ENCODE peak calls at places on chromosomes 5 and 9, in six cellular contexts. R is breast epithelium, C is ascending aorta, P is gastrocnemius medialis, B is choroid plexus epithelial cell, E is heart right ventricle. S is an unnamed sample.

GRCh38 chr5:80238778-80239679 is 16.8 kb downstream of the SERINC5 start:
- DNase-seq in R (peak), C (peak), P (peak), B (peak), E (peak), S (no peak)

GRCh38 chr5:31731710-31732301 is 92.9 kb downstream of the PDZD2 start:
- DNase-seq in R (no peak), C (no peak), P (no peak), B (no peak), E (no peak), S (no peak)

GRCh38 chr5:124583469-124584350 is 162.7 kb downstream of the ZNF608 start:
- DNase-seq in R (no peak), C (no peak), P (no peak), B (peak), E (no peak), S (peak)

GRCh38 chr5:149338364-149338763 is 6.9 kb upstream of the GRPEL2 start:
- DNase-seq in R (no peak), C (no peak), P (no peak), B (no peak), E (no peak), S (no peak)

GRCh38 chr5:52481216-52481615 is 306.5 kb upstream of the ITGA1 start:
- DNase-seq in R (no peak), C (no peak), P (no peak), B (no peak), E (no peak), S (no peak)

GRCh38 chr9:115594551-115594950 is 476.6 kb upstream of the TNC start:
- DNase-seq in R (no peak), C (no peak), P (no peak), B (no peak), E (no peak), S (no peak)

GRCh38 chr9:33132249-33132772 is 34.8 kb downstream of the B4GALT1 start:
- DNase-seq in R (no peak), C (peak), P (no peak), B (peak), E (no peak), S (no peak)

GRCh38 chr5:108707145-108707544 is 40.6 kb upstream of the FER start:
- DNase-seq in R (no peak), C (no peak), P (no peak), B (no peak), E (no peak), S (no peak)

GRCh38 chr5:126186210-126186609 is 237.0 kb upstream of the GRAMD2B start:
- DNase-seq in R (no peak), C (no peak), P (no peak), B (no peak), E (no peak), S (no peak)

GRCh38 chr9:111375817-111376564 is 46.0 kb upstream of the OR2K2 start:
- DNase-seq in R (no peak), C (no peak), P (no peak), B (peak), E (no peak), S (no peak)

GRCh38 chr9:114387678-114388431 is at the start of gene AKNA:
- DNase-seq in R (peak), C (peak), P (peak), B (peak), E (peak), S (peak)

GRCh38 chr9:33113799-33114547 is 37.5 kb upstream of the SMU1 start:
- DNase-seq in R (no peak), C (peak), P (no peak), B (no peak), E (no peak), S (no peak)

GRCh38 chr9:136564379-136564988 is 18.6 kb upstream of the NOTCH1 start:
- DNase-seq in R (no peak), C (no peak), P (no peak), B (peak), E (peak), S (peak)

GRCh38 chr9:10697044-10697443 is 84.2 kb upstream of the PTPRD start:
- DNase-seq in R (no peak), C (no peak), P (no peak), B (no peak), E (no peak), S (no peak)

GRCh38 chr9:118928723-118929122 is 440.5 kb downstream of the BRINP1 start:
- DNase-seq in R (no peak), C (no peak), P (no peak), B (no peak), E (no peak), S (no peak)

GRCh38 chr9:132242621-132243155 is 80.8 kb downstream of the NTNG2 start:
- DNase-seq in R (no peak), C (peak), P (no peak), B (no peak), E (no peak), S (no peak)

GRCh38 chr9:111805841-111806241 is 11.1 kb upstream of the SHOC1 start:
- DNase-seq in R (no peak), C (no peak), P (no peak), B (peak), E (no peak), S (no peak)

GRCh38 chr9:17003576-17004240 is 131.1 kb upstream of the CNTLN start:
- DNase-seq in R (no peak), C (no peak), P (no peak), B (peak), E (no peak), S (no peak)

GRCh38 chr9:17004500-17004899 is 130.3 kb upstream of the CNTLN start:
- DNase-seq in R (no peak), C (no peak), P (no peak), B (peak), E (no peak), S (no peak)

GRCh38 chr9:17009071-17009470 is 125.8 kb upstream of the CNTLN start:
- DNase-seq in R (no peak), C (no peak), P (no peak), B (no peak), E (no peak), S (no peak)

DNA sequence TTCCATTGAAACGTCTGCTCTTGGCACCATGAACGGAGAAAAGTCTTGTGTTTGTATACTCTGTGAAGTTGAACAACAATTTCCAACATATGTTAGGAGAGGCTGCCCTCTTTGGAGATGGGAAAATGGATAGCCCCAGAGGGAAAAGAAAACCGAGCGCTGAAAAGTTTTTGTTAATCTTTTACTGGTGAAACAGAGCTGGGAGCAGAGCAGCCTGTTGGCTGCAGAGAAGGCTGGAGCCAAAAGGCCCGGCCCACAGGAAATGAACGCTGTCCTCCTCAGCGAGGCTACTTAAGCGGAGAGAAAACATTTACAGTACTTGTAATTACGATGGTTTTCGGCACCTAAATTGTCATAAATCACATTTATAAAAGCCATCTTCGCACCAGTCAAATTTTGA is 129.8 kb upstream of the CNTLN start:
- DNase-seq in R (no peak), C (no peak), P (no peak), B (peak), E (peak), S (no peak)
- TF ChIP-seq CTCF in R (no peak), C (no peak), P (no peak), B (peak), E (no peak), S (no peak)

GRCh38 chr9:121895836-121896544 is 197.1 kb downstream of the TTLL11 start:
- DNase-seq in R (no peak), C (no peak), P (no peak), B (peak), E (peak), S (no peak)
- H3K4me3 ChIP-seq in R (peak), C (no peak), P (no peak), B (no peak), E (no peak), S (no peak)

DNA sequence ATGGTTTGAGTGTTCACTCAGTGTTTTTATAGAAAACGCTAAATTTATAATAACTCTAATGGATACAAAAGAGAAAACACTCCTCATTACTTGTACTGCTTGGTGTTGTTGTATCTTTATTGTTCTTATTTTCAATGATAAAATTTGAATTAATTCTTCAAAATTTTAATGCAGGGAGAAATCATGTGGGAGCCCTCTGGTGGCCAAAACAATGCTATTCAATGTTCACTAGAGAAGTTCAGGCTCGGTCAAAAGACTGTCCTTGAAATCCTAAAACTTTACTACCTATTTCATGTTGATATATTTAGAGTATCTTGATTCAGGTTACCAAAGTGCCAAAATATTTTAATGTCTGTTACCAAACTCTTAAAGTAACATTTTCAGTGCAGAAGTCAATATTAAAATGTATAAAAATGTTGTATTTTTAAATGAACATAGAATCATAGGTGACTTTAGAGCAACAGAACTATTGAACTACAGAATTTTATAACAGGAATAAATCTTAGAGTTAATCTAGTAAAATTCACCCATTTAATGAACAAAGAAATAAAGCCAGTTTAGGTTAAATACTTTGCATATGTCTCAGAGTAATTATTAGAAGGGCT is 1259.8 kb downstream of the PTPRD start:
- DNase-seq in R (no peak), C (no peak), P (no peak), B (peak), E (no peak), S (no peak)
- TF ChIP-seq CTCF in R (peak), C (no peak), P (no peak), B (peak), E (peak), S (peak)

GRCh38 chr5:103565711-103566110 is 3.1 kb upstream of the NUDT12 start:
- DNase-seq in R (no peak), C (no peak), P (no peak), B (no peak), E (no peak), S (no peak)

GRCh38 chr5:103562084-103562452 is 521 bp downstream of the NUDT12 start:
- DNase-seq in R (no peak), C (no peak), P (no peak), B (no peak), E (no peak), S (no peak)

GRCh38 chr5:103562453-103563157 is at the start of gene NUDT12:
- DNase-seq in R (peak), C (peak), P (peak), B (peak), E (peak), S (peak)

GRCh38 chr5:103560826-103561225 is 1.8 kb downstream of the NUDT12 start:
- DNase-seq in R (no peak), C (no peak), P (no peak), B (no peak), E (no peak), S (no peak)

DNA sequence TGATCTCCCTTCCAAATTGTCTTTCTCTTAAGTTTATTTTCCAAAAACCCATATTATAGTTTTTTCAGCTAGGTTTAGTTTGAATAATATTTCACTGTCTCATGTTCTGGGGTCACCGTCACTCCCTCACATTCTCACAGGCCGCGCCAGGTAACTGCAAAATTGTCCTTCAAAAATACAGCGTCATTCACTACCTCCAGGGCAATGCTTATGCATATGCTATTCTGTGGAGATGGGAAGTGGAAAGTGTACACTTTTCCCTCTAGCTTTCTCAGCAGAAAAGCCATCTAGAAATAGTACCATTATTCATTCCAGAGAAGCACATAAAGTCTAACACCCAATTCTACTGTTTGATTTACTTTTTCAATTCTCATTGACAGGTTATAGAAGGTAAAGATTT is 919 bp downstream of the NUDT12 start:
- DNase-seq in R (no peak), C (no peak), P (no peak), B (peak), E (no peak), S (no peak)
- H3K4me3 ChIP-seq in R (peak), C (peak), P (peak), B (peak), E (peak), S (peak)

GRCh38 chr5:38692346-38692745 is 135.9 kb upstream of the LIFR start:
- DNase-seq in R (no peak), C (no peak), P (no peak), B (no peak), E (no peak), S (no peak)
- TF ChIP-seq CTCF in R (no peak), C (no peak), P (no peak), B (no peak), E (no peak), S (no peak)

GRCh38 chr5:150905312-150905683 is 518 bp upstream of the ZNF300 start:
- DNase-seq in R (no peak), C (no peak), P (no peak), B (no peak), E (no peak), S (no peak)
- H3K4me3 ChIP-seq in R (peak), C (peak), P (peak), B (peak), E (peak), S (no peak)

DNA sequence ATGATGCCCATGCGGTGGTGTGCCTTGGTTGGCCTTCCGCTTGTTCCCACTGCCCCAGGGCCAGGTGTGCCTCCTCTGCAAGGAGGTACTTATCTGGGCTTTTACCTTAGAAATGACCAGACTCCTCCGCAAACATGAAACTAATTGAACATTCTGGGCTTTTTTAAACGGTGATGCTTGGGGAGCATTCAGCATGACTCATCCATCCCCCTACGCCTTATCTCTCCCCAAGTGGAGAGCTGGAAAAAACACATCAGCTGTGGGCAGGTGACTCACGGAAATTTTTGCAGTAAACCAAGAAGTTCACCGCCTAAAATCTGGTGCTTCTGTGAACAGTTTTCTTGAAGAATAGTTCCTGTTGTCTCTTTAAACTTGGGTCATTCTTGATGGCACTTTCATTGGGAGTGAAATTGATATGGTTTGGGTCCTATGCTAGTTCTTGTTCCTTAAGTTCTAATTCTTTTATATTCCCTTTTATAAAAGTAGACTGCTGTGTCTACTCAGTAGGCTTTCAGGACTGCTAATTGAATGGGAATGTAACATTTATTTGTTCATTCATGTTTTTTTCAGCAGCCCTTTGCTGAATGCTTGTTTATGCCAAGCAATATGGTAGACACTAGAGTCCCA is 39.6 kb downstream of the SFXN1 start:
- DNase-seq in R (no peak), C (no peak), P (no peak), B (peak), E (no peak), S (no peak)
- TF ChIP-seq CTCF in R (no peak), C (no peak), P (no peak), B (no peak), E (no peak), S (no peak)

S was measured in GM12864.